ENCODE peak calls at places on chromosomes 2 and 18, in seven cellular contexts. One of them, this sample, is unnamed.

GRCh38 chr2:80242355-80242910 is 62.1 kb downstream of the LRRTM1 start:
- DNase-seq in T-helper 9 cell: no peak
- DNase-seq in left colon: no peak
- DNase-seq in pons: no peak
- DNase-seq in iPS DF 6.9: no peak
- DNase-seq in ELF-1: no peak
- DNase-seq in NCI-H446: no peak
- DNase-seq in this sample: no peak

GRCh38 chr2:24466871-24467870 is 23.9 kb upstream of the NCOA1 start:
- DNase-seq in T-helper 9 cell: no peak
- DNase-seq in left colon: no peak
- DNase-seq in pons: no peak
- DNase-seq in iPS DF 6.9: no peak
- DNase-seq in ELF-1: peak
- DNase-seq in NCI-H446: no peak
- DNase-seq in this sample: no peak

GRCh38 chr2:99484205-99484604 is 5.6 kb downstream of the REV1 start:
- DNase-seq in T-helper 9 cell: no peak
- DNase-seq in left colon: no peak
- DNase-seq in pons: no peak
- DNase-seq in iPS DF 6.9: no peak
- DNase-seq in ELF-1: no peak
- DNase-seq in NCI-H446: no peak
- DNase-seq in this sample: no peak

GRCh38 chr18:1302861-1303260 is 398.2 kb downstream of the ADCYAP1 start:
- DNase-seq in T-helper 9 cell: no peak
- DNase-seq in left colon: no peak
- DNase-seq in pons: no peak
- DNase-seq in iPS DF 6.9: no peak
- DNase-seq in ELF-1: no peak
- DNase-seq in NCI-H446: no peak
- DNase-seq in this sample: no peak

GRCh38 chr18:60485207-60485606 is 112.6 kb upstream of the MC4R start:
- DNase-seq in T-helper 9 cell: no peak
- DNase-seq in left colon: no peak
- DNase-seq in pons: no peak
- DNase-seq in iPS DF 6.9: no peak
- DNase-seq in ELF-1: no peak
- DNase-seq in NCI-H446: no peak
- DNase-seq in this sample: no peak

GRCh38 chr2:26905341-26906198 is 57.6 kb downstream of the DPYSL5 start:
- DNase-seq in T-helper 9 cell: no peak
- DNase-seq in left colon: peak
- DNase-seq in pons: no peak
- DNase-seq in iPS DF 6.9: no peak
- DNase-seq in ELF-1: no peak
- DNase-seq in NCI-H446: no peak
- DNase-seq in this sample: no peak

GRCh38 chr18:26185267-26185666 is 41.0 kb upstream of the TAF4B start:
- DNase-seq in T-helper 9 cell: no peak
- DNase-seq in left colon: no peak
- DNase-seq in pons: no peak
- DNase-seq in iPS DF 6.9: peak
- DNase-seq in ELF-1: no peak
- DNase-seq in NCI-H446: no peak
- DNase-seq in this sample: no peak

GRCh38 chr2:151478011-151478410 is 68.3 kb downstream of the RIF1 start:
- DNase-seq in T-helper 9 cell: no peak
- DNase-seq in left colon: no peak
- DNase-seq in pons: no peak
- DNase-seq in iPS DF 6.9: no peak
- DNase-seq in ELF-1: no peak
- DNase-seq in NCI-H446: no peak
- DNase-seq in this sample: no peak

GRCh38 chr2:133972786-133973185 is 281.1 kb upstream of the MGAT5 start:
- DNase-seq in T-helper 9 cell: no peak
- DNase-seq in left colon: no peak
- DNase-seq in pons: peak
- DNase-seq in iPS DF 6.9: no peak
- DNase-seq in ELF-1: no peak
- DNase-seq in NCI-H446: no peak
- DNase-seq in this sample: no peak

GRCh38 chr18:64765908-64766307 is 617.0 kb upstream of the LINC00305 start:
- DNase-seq in T-helper 9 cell: no peak
- DNase-seq in left colon: no peak
- DNase-seq in pons: no peak
- DNase-seq in iPS DF 6.9: no peak
- DNase-seq in ELF-1: no peak
- DNase-seq in NCI-H446: no peak
- DNase-seq in this sample: no peak

GRCh38 chr2:219254590-219255219 is 987 bp upstream of the TUBA4A start:
- DNase-seq in T-helper 9 cell: peak
- DNase-seq in left colon: no peak
- DNase-seq in pons: no peak
- DNase-seq in iPS DF 6.9: no peak
- DNase-seq in ELF-1: no peak
- DNase-seq in NCI-H446: no peak
- DNase-seq in this sample: no peak

GRCh38 chr2:224816816-224817215 is 100.7 kb upstream of the CCDC195 start:
- DNase-seq in T-helper 9 cell: no peak
- DNase-seq in left colon: no peak
- DNase-seq in pons: no peak
- DNase-seq in iPS DF 6.9: no peak
- DNase-seq in ELF-1: no peak
- DNase-seq in NCI-H446: no peak
- DNase-seq in this sample: no peak

GRCh38 chr2:178275600-178275999 is 81.3 kb downstream of the OSBPL6 start:
- DNase-seq in T-helper 9 cell: no peak
- DNase-seq in left colon: no peak
- DNase-seq in pons: peak
- DNase-seq in iPS DF 6.9: no peak
- DNase-seq in ELF-1: no peak
- DNase-seq in NCI-H446: no peak
- DNase-seq in this sample: no peak

GRCh38 chr2:153455856-153456255 is 22.7 kb downstream of the RPRM start:
- DNase-seq in T-helper 9 cell: no peak
- DNase-seq in left colon: no peak
- DNase-seq in pons: no peak
- DNase-seq in iPS DF 6.9: no peak
- DNase-seq in ELF-1: peak
- DNase-seq in NCI-H446: no peak
- DNase-seq in this sample: no peak

GRCh38 chr18:24378598-24378997 is 19.0 kb downstream of the OSBPL1A start:
- DNase-seq in T-helper 9 cell: no peak
- DNase-seq in left colon: no peak
- DNase-seq in pons: no peak
- DNase-seq in iPS DF 6.9: no peak
- DNase-seq in ELF-1: peak
- DNase-seq in NCI-H446: no peak
- DNase-seq in this sample: no peak

GRCh38 chr18:33034941-33035340 is 262.1 kb upstream of the KLHL14 start:
- DNase-seq in T-helper 9 cell: no peak
- DNase-seq in left colon: no peak
- DNase-seq in pons: no peak
- DNase-seq in iPS DF 6.9: no peak
- DNase-seq in ELF-1: no peak
- DNase-seq in NCI-H446: no peak
- DNase-seq in this sample: no peak

GRCh38 chr2:29718326-29718725 is 203.1 kb downstream of the ALK start:
- DNase-seq in T-helper 9 cell: no peak
- DNase-seq in left colon: no peak
- DNase-seq in pons: peak
- DNase-seq in iPS DF 6.9: no peak
- DNase-seq in ELF-1: no peak
- DNase-seq in NCI-H446: no peak
- DNase-seq in this sample: no peak

GRCh38 chr2:212811036-212811805 is 272.6 kb upstream of the ERBB4 start:
- DNase-seq in T-helper 9 cell: no peak
- DNase-seq in left colon: no peak
- DNase-seq in pons: no peak
- DNase-seq in iPS DF 6.9: no peak
- DNase-seq in ELF-1: no peak
- DNase-seq in NCI-H446: no peak
- DNase-seq in this sample: no peak

GRCh38 chr2:8539743-8540551 is 141.9 kb upstream of the ID2 start:
- DNase-seq in T-helper 9 cell: no peak
- DNase-seq in left colon: peak
- DNase-seq in pons: no peak
- DNase-seq in iPS DF 6.9: no peak
- DNase-seq in ELF-1: peak
- DNase-seq in NCI-H446: no peak
- DNase-seq in this sample: no peak

GRCh38 chr2:190450363-190450762 is 42.2 kb downstream of the MFSD6 start:
- DNase-seq in T-helper 9 cell: no peak
- DNase-seq in left colon: no peak
- DNase-seq in pons: no peak
- DNase-seq in iPS DF 6.9: no peak
- DNase-seq in ELF-1: no peak
- DNase-seq in NCI-H446: no peak
- DNase-seq in this sample: no peak

GRCh38 chr2:68789603-68790002 is 55.0 kb downstream of the ARHGAP25 start:
- DNase-seq in T-helper 9 cell: no peak
- DNase-seq in left colon: peak
- DNase-seq in pons: no peak
- DNase-seq in iPS DF 6.9: no peak
- DNase-seq in ELF-1: no peak
- DNase-seq in NCI-H446: no peak
- DNase-seq in this sample: peak

GRCh38 chr2:129441610-129442009 is 537.9 kb upstream of the RAB6C start:
- DNase-seq in T-helper 9 cell: no peak
- DNase-seq in left colon: no peak
- DNase-seq in pons: no peak
- DNase-seq in iPS DF 6.9: no peak
- DNase-seq in ELF-1: no peak
- DNase-seq in NCI-H446: no peak
- DNase-seq in this sample: no peak

GRCh38 chr2:215711484-215712034 is 275.7 kb upstream of the FN1 start:
- DNase-seq in T-helper 9 cell: no peak
- DNase-seq in left colon: no peak
- DNase-seq in pons: peak
- DNase-seq in iPS DF 6.9: no peak
- DNase-seq in ELF-1: peak
- DNase-seq in NCI-H446: no peak
- DNase-seq in this sample: no peak

GRCh38 chr2:27959496-27959895 is 69.0 kb downstream of the BABAM2 start:
- DNase-seq in T-helper 9 cell: no peak
- DNase-seq in left colon: peak
- DNase-seq in pons: peak
- DNase-seq in iPS DF 6.9: no peak
- DNase-seq in ELF-1: no peak
- DNase-seq in NCI-H446: no peak
- DNase-seq in this sample: no peak

GRCh38 chr2:49241991-49242390 is 87.7 kb upstream of the FSHR start:
- DNase-seq in T-helper 9 cell: no peak
- DNase-seq in left colon: no peak
- DNase-seq in pons: no peak
- DNase-seq in iPS DF 6.9: no peak
- DNase-seq in ELF-1: no peak
- DNase-seq in NCI-H446: no peak
- DNase-seq in this sample: no peak

GRCh38 chr2:19888831-19889230 is 13.0 kb downstream of the TTC32 start:
- DNase-seq in T-helper 9 cell: no peak
- DNase-seq in left colon: no peak
- DNase-seq in pons: no peak
- DNase-seq in iPS DF 6.9: no peak
- DNase-seq in ELF-1: no peak
- DNase-seq in NCI-H446: no peak
- DNase-seq in this sample: no peak

GRCh38 chr18:40925071-40925541 is 1029.9 kb upstream of the PIK3C3 start:
- DNase-seq in T-helper 9 cell: no peak
- DNase-seq in left colon: no peak
- DNase-seq in pons: no peak
- DNase-seq in iPS DF 6.9: no peak
- DNase-seq in ELF-1: no peak
- DNase-seq in NCI-H446: peak
- DNase-seq in this sample: no peak

GRCh38 chr2:9001229-9001628 is 2.3 kb downstream of the MBOAT2 start:
- DNase-seq in T-helper 9 cell: no peak
- DNase-seq in left colon: no peak
- DNase-seq in pons: no peak
- DNase-seq in iPS DF 6.9: no peak
- DNase-seq in ELF-1: no peak
- DNase-seq in NCI-H446: no peak
- DNase-seq in this sample: no peak

This sample was measured in memory B cell.